ENCODE peak calls at places on chromosome 12, in six cellular contexts. I is AG10803; Y is GM03348; G is stimulated activated CD4-positive, alpha-beta T cell treated with anti-CD3 and anti-CD28 coated beads, Interleukin-2, amount 100 ng/mL, for 48 hours; Z is DMS 273 treated with DMSO at 0.1 percent for 48 hours; S is fibroblast of mammary gland. B is an unnamed sample.

GRCh38 chr12:132570635-132571034 is 39.7 kb downstream of the LRCOL1 start:
- DNase-seq in Z (no peak), G (no peak), Y (no peak), S (no peak), I (no peak), B (no peak)

GRCh38 chr12:110689601-110690430 is 901 bp upstream of the HVCN1 start:
- DNase-seq in I (peak; percentile 12), Y (peak; percentile 65), Z (no peak), S (peak; percentile 16), G (peak; percentile 34), B (no peak)

GRCh38 chr12:14219156-14219555 is 146.3 kb upstream of the ATF7IP start:
- DNase-seq in G (no peak), I (no peak), S (no peak), Z (no peak), Y (no peak), B (no peak)

GRCh38 chr12:114762490-114763110 is 78.6 kb upstream of the TBX3 start:
- DNase-seq in I (peak; percentile 76), G (no peak), S (peak; percentile 18), Z (no peak), Y (no peak), B (no peak)

GRCh38 chr12:18849080-18849479 is 111.2 kb downstream of the CAPZA3 start:
- DNase-seq in G (no peak), Z (no peak), Y (no peak), I (peak; percentile 5), S (peak; percentile 56), B (no peak)

GRCh38 chr12:90065301-90065801 is 356.7 kb upstream of the ATP2B1 start:
- DNase-seq in S (peak; percentile 31), Y (no peak), Z (peak; percentile 38), I (no peak), G (no peak), B (no peak)

GRCh38 chr12:3611853-3612703 is 121.1 kb downstream of the PRMT8 start:
- DNase-seq in Y (no peak), S (no peak), Z (peak; percentile 2), G (no peak), I (peak; percentile 5), B (no peak)

GRCh38 chr12:84243686-84244085 is 668.9 kb downstream of the SLC6A15 start:
- DNase-seq in I (no peak), S (no peak), G (no peak), Y (no peak), Z (no peak), B (no peak)

GRCh38 chr12:101780599-101780998 is 41.3 kb upstream of the SYCP3 start:
- DNase-seq in Z (no peak), G (no peak), I (no peak), S (no peak), Y (no peak), B (no peak)

GRCh38 chr12:116066381-116067230 is 210.9 kb downstream of the MED13L start:
- DNase-seq in G (peak; percentile 39), I (peak; percentile 35), Z (no peak), S (peak; percentile 60), Y (peak; percentile 18), B (peak; percentile 26)

GRCh38 chr12:73517859-73518258 is 1019.8 kb upstream of the ATXN7L3B start:
- DNase-seq in Y (no peak), G (no peak), Z (no peak), I (no peak), S (no peak), B (no peak)

GRCh38 chr12:2431810-2432209 is 363.0 kb upstream of the FKBP4 start:
- DNase-seq in Z (no peak), Y (peak; percentile 68), G (no peak), I (peak; percentile 45), S (peak; percentile 59), B (no peak)

GRCh38 chr12:123139926-123140674 is 10.8 kb downstream of the PITPNM2 start:
- DNase-seq in G (no peak), S (peak; percentile 60), Z (peak; percentile 35), I (peak; percentile 40), Y (peak; percentile 45), B (no peak)

GRCh38 chr12:30813741-30814687 is 59.3 kb upstream of the CAPRIN2 start:
- DNase-seq in I (no peak), Z (no peak), G (no peak), Y (no peak), S (peak; percentile 60), B (no peak)

GRCh38 chr12:52004042-52004648 is 2.6 kb upstream of the TAMALIN start:
- DNase-seq in S (peak; percentile 44), I (peak; percentile 56), Z (no peak), Y (peak; percentile 85), G (no peak), B (no peak)

B was measured in NCI-H1048.